ENCODE peak calls at places on chromosomes 13 and 19, in four cellular contexts. E is lower leg skin, M is right lobe of liver, Z is mesothelial cell of epicardium. L is an unnamed sample.

GRCh38 chr19:55088543-55089265 is 13.0 kb downstream of the EPS8L1 start:
- DNase-seq in E (no peak), M (no peak), Z (peak; percentile 94), L (peak; percentile 85)

GRCh38 chr13:87234981-87235380 is 436.2 kb upstream of the SLITRK5 start:
- DNase-seq in E (no peak), M (no peak), Z (no peak), L (no peak)

GRCh38 chr19:45140144-45140503 is 20.7 kb downstream of the NKPD1 start:
- DNase-seq in E (no peak), M (no peak), Z (no peak), L (no peak)

GRCh38 chr19:40610396-40611064 is 9.4 kb downstream of the LTBP4 start:
- DNase-seq in E (no peak), M (no peak), Z (no peak), L (no peak)

GRCh38 chr19:43504426-43505185 is at the start of gene PHLDB3:
- DNase-seq in E (no peak), M (peak; percentile 55), Z (peak; percentile 61), L (no peak)

GRCh38 chr19:1122972-1123363 is 19.2 kb downstream of the GPX4 start:
- DNase-seq in E (no peak), M (peak; percentile 72), Z (no peak), L (no peak)

GRCh38 chr13:21837841-21838551 is 167.1 kb downstream of the FGF9 start:
- DNase-seq in E (peak; percentile 32), M (no peak), Z (no peak), L (no peak)

GRCh38 chr13:91203430-91203829 is 144.1 kb upstream of the MIR17HG start:
- DNase-seq in E (no peak), M (no peak), Z (no peak), L (no peak)

GRCh38 chr13:51794959-51795358 is 9.0 kb downstream of the DHRS12 start:
- DNase-seq in E (no peak), M (no peak), Z (no peak), L (no peak)

GRCh38 chr19:48393559-48394330 is at the start of gene GRIN2D:
- DNase-seq in E (no peak), M (no peak), Z (peak; percentile 65), L (peak; percentile 73)

GRCh38 chr13:66952507-66952906 is 277.6 kb downstream of the PCDH9 start:
- DNase-seq in E (no peak), M (no peak), Z (no peak), L (no peak)

GRCh38 chr13:107291875-107292274 is 723.9 kb upstream of the ARGLU1 start:
- DNase-seq in E (no peak), M (no peak), Z (no peak), L (no peak)

GRCh38 chr19:1445932-1446712 is 3.8 kb upstream of the APC2 start:
- DNase-seq in E (no peak), M (no peak), Z (peak; percentile 76), L (peak; percentile 93)

GRCh38 chr19:40252395-40252794 is 25.9 kb upstream of the CCNP start:
- DNase-seq in E (no peak), M (no peak), Z (no peak), L (no peak)

GRCh38 chr19:17889609-17890214 is 18.0 kb downstream of the SLC5A5 start:
- DNase-seq in E (no peak), M (no peak), Z (peak; percentile 76), L (no peak)

GRCh38 chr19:1001538-1002166 is 1.4 kb downstream of the GRIN3B start:
- DNase-seq in E (no peak), M (no peak), Z (peak; percentile 83), L (peak; percentile 81)

GRCh38 chr19:4303778-4304508 is 455 bp upstream of the FSD1 start:
- DNase-seq in E (no peak), M (no peak), Z (no peak), L (no peak)

GRCh38 chr19:44455100-44455499 is 6.8 kb upstream of the ZNF229 start:
- DNase-seq in E (no peak), M (no peak), Z (no peak), L (no peak)

GRCh38 chr13:43364210-43365041 is 341.0 kb downstream of the DNAJC15 start:
- DNase-seq in E (no peak), M (no peak), Z (no peak), L (no peak)

GRCh38 chr13:75685239-75685697 is 49.1 kb downstream of the LMO7 start:
- DNase-seq in E (no peak), M (no peak), Z (no peak), L (no peak)

GRCh38 chr19:750640-751423 is at the start of gene MISP:
- DNase-seq in E (no peak), M (no peak), Z (no peak), L (no peak)

GRCh38 chr19:38666662-38667448 is 19.4 kb downstream of the ACTN4 start:
- DNase-seq in E (no peak), M (no peak), Z (no peak), L (no peak)

GRCh38 chr19:49017666-49018351 is 918 bp upstream of the LHB start:
- DNase-seq in E (no peak), M (peak; percentile 57), Z (peak; percentile 70), L (no peak)

GRCh38 chr13:43156916-43157315 is 133.5 kb downstream of the DNAJC15 start:
- DNase-seq in E (no peak), M (no peak), Z (no peak), L (no peak)

GRCh38 chr13:59099182-59099950 is 1064.4 kb downstream of the DIAPH3 start:
- DNase-seq in E (no peak), M (no peak), Z (no peak), L (no peak)

GRCh38 chr13:32262165-32262564 is 53.0 kb downstream of the ZAR1L start:
- DNase-seq in E (no peak), M (no peak), Z (no peak), L (no peak)

GRCh38 chr13:20258208-20258962 is 26.3 kb upstream of the GJB6 start:
- DNase-seq in E (no peak), M (no peak), Z (no peak), L (no peak)

GRCh38 chr13:112140366-112140765 is 73.4 kb downstream of the SOX1 start:
- DNase-seq in E (no peak), M (no peak), Z (no peak), L (no peak)

GRCh38 chr13:39890537-39890936 is 235.1 kb downstream of the COG6 start:
- DNase-seq in E (no peak), M (no peak), Z (no peak), L (no peak)

GRCh38 chr19:49624967-49625910 is 14.7 kb downstream of the RRAS start:
- DNase-seq in E (no peak), M (no peak), Z (no peak), L (no peak)

GRCh38 chr13:36818483-36819063 is 449 bp upstream of the RFXAP start:
- DNase-seq in E (no peak), M (no peak), Z (peak; percentile 39), L (no peak)

GRCh38 chr13:36817996-36818395 is 1.0 kb upstream of the RFXAP start:
- DNase-seq in E (no peak), M (no peak), Z (no peak), L (no peak)

GRCh38 chr13:36820222-36820621 is 1.2 kb downstream of the RFXAP start:
- DNase-seq in E (no peak), M (no peak), Z (no peak), L (no peak)

GRCh38 chr13:36819064-36819810 is at the start of gene RFXAP:
- DNase-seq in E (peak; percentile 68), M (peak; percentile 94), Z (peak; percentile 95), L (peak; percentile 73)

DNA sequence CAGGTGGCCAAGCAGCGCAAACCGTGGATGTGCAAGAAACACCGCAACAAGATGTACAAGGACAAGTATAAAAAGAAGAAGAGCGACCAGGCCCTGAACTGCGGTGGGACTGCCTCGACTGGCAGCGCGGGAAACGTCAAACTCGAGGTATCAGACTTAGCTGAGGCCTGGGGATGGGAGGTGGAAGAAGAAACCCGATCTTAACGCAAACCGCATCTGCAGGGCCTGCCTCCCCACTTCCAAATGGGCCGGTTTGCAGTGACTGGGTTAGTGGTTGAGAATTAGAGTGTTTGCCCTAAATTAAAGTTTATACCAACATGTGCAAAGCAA is 754 bp downstream of the RFXAP start:
- DNase-seq in E (no peak), M (no peak), Z (no peak), L (no peak)
- TF ChIP-seq CTCF in E (no peak), M (no peak), Z (no peak), L (no peak)

GRCh38 chr13:110360598-110360997 is 53.5 kb downstream of the COL4A2 start:
- DNase-seq in E (no peak), M (no peak), Z (no peak), L (no peak)

GRCh38 chr13:110365876-110366275 is 58.8 kb downstream of the COL4A2 start:
- DNase-seq in E (no peak), M (no peak), Z (no peak), L (no peak)

GRCh38 chr13:110364081-110364480 is 57.0 kb downstream of the COL4A2 start:
- DNase-seq in E (no peak), M (no peak), Z (no peak), L (no peak)

GRCh38 chr13:110361365-110361911 is 54.4 kb downstream of the COL4A2 start:
- DNase-seq in E (no peak), M (no peak), Z (no peak), L (no peak)

GRCh38 chr13:110363009-110363408 is 55.9 kb downstream of the COL4A2 start:
- DNase-seq in E (no peak), M (no peak), Z (no peak), L (no peak)
- TF ChIP-seq CTCF in E (no peak), M (no peak), Z (no peak), L (peak; percentile 15)

DNA sequence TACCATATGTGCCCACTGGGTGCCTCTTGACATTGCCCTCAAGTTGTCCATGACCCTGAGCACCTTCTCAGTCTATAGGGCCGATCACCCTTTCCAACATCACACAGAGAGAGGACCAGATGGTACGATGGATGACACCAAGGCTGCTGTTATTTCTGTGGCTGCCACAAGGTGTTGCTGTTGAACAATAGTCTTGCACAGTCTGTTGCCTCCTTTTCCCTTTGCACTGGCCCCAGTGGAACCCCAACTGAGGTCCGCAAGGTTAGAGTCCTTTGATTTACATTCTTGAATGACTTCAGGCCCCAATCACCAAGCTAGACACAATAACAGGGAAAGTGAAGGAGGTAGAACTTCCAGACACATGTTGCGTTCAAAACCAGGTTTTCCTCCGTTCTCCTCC is 52.0 kb downstream of the TINCR start:
- DNase-seq in E (no peak), M (no peak), Z (no peak), L (no peak)
- TF ChIP-seq CTCF in E (no peak), M (no peak), Z (no peak), L (peak; percentile 9)

GRCh38 chr13:50527612-50528509 is 315.6 kb downstream of the DLEU7 start:
- DNase-seq in E (no peak), M (no peak), Z (no peak), L (no peak)

GRCh38 chr13:50529154-50529882 is 314.2 kb downstream of the DLEU7 start:
- DNase-seq in E (peak; percentile 83), M (peak; percentile 83), Z (peak; percentile 66), L (no peak)

GRCh38 chr13:50535050-50535449 is 308.4 kb downstream of the DLEU7 start:
- DNase-seq in E (no peak), M (no peak), Z (no peak), L (no peak)

GRCh38 chr13:50537029-50537428 is 306.5 kb downstream of the DLEU7 start:
- DNase-seq in E (no peak), M (no peak), Z (no peak), L (no peak)

GRCh38 chr13:50531917-50532899 is 311.3 kb downstream of the DLEU7 start:
- DNase-seq in E (no peak), M (no peak), Z (no peak), L (no peak)
- TF ChIP-seq CTCF in E (no peak), M (peak; percentile 58), Z (peak; percentile 15), L (peak; percentile 41)

L was measured in D721Med.